ENCODE peak calls at places on chromosomes 1 and 21, in five cellular contexts. B, Q, D, U and C are unnamed samples.

GRCh38 chr1:3060601-3061551 is 8.1 kb upstream of the PRDM16 start:
- DNase-seq in D (no peak), Q (peak; percentile 18), B (no peak), U (no peak), C (no peak)

GRCh38 chr1:198775606-198776005 is 136.8 kb downstream of the PTPRC start:
- DNase-seq in B (peak; percentile 2), U (peak; percentile 92), D (no peak), Q (no peak), C (no peak)

GRCh38 chr1:117059334-117059677 is 820 bp upstream of the TTF2 start:
- DNase-seq in B (no peak), U (no peak), D (peak; percentile 53), Q (peak; percentile 33), C (peak; percentile 50)

GRCh38 chr1:64196074-64196869 is 7.2 kb upstream of the UBE2U start:
- DNase-seq in D (no peak), U (no peak), B (peak; percentile 21), Q (no peak), C (no peak)

GRCh38 chr1:231040019-231040799 is at the start of gene FAM89A:
- DNase-seq in U (no peak), D (peak; percentile 95), B (peak; percentile 81), Q (peak; percentile 74), C (peak; percentile 60)

GRCh38 chr1:173477286-173478098 is at the start of gene PRDX6:
- DNase-seq in Q (peak; percentile 53), U (peak; percentile 80), B (peak; percentile 58), D (peak; percentile 17), C (peak; percentile 54)

GRCh38 chr21:15446193-15446592 is 283.6 kb upstream of the USP25 start:
- DNase-seq in Q (no peak), U (no peak), D (no peak), B (no peak), C (no peak)

GRCh38 chr1:14366361-14367018 is 232.0 kb upstream of the KAZN start:
- DNase-seq in D (no peak), U (peak; percentile 35), B (peak; percentile 21), Q (no peak), C (no peak)

GRCh38 chr1:21783679-21784603 is 992 bp upstream of the USP48 start:
- DNase-seq in B (peak; percentile 87), U (peak; percentile 96), Q (no peak), D (no peak), C (no peak)

GRCh38 chr1:231558711-231559205 is 30.3 kb downstream of the TSNAX start:
- DNase-seq in B (no peak), U (no peak), D (no peak), Q (no peak), C (no peak)

GRCh38 chr1:175572932-175573871 is 170.2 kb downstream of the TNR start:
- DNase-seq in U (no peak), B (peak; percentile 39), D (no peak), Q (peak; percentile 41), C (no peak)

GRCh38 chr1:222588135-222588534 is 1.6 kb downstream of the TAF1A start:
- DNase-seq in Q (no peak), D (no peak), B (no peak), U (no peak), C (no peak)

GRCh38 chr1:172265905-172266304 is 154.6 kb upstream of the C1orf105 start:
- DNase-seq in B (no peak), U (no peak), Q (no peak), D (no peak), C (no peak)

GRCh38 chr1:160144921-160145320 is 6.5 kb upstream of the ATP1A4 start:
- DNase-seq in D (no peak), B (no peak), Q (no peak), U (peak; percentile 34), C (no peak)
- TF ChIP-seq CTCF in D (no peak), B (no peak), Q (no peak), U (no peak), C (no peak)

DNA sequence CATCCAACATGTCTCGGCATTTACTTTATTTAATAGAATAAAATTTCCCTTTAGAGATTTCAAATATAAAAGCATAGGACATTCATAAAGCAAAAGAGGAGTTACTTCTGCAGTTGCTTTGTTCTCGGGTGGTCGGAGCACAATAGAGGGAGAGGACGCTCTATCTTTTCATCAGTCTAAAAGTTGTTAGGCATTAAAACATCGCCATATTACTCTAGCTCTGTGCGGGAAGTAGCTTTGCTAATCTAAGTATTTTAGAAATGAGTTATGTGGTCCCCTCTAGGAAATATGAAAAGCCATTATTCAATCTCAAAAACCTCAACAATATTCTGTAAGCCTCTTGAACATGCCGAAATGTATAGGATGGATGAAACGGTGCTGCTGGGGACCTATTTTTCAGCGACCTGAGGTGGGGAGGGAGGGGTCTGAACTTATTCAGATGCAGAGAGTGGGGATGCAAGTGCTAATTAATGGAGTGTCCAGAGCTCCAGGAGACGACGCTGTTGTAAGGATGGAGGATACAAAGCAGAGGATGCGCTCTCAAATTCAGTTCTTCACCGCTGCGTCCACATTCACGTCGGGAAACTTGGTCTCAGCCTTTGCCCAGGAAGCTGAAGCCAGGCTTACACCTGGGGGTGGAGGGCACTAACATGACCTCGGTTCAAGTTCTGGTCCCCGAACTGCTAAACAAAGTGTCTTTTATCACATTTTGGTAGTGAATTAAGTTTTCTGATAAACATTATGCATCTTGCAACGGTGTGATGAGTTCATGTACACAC is 6.3 kb downstream of the CDKN2C start:
- DNase-seq in D (peak; percentile 22), Q (no peak), B (no peak), U (no peak), C (no peak)
- TF ChIP-seq CTCF in D (no peak), Q (no peak), B (no peak), U (no peak), C (no peak)

GRCh38 chr21:44549525-44550211 is 1.6 kb downstream of the KRTAP10-2 start:
- DNase-seq in B (no peak), D (no peak), Q (no peak), U (no peak), C (no peak)
- TF ChIP-seq CTCF in B (no peak), D (no peak), Q (no peak), U (no peak), C (no peak)

GRCh38 chr21:23401278-23401677 is 2206.0 kb downstream of the MRPL39 start:
- DNase-seq in B (no peak), U (no peak), D (no peak), Q (peak; percentile 5), C (peak; percentile 7)
- TF ChIP-seq CTCF in B (no peak), U (peak; percentile 5), D (no peak), Q (peak; percentile 30), C (no peak)

GRCh38 chr1:31501505-31501904 is 74.8 kb upstream of the TINAGL1 start:
- DNase-seq in D (no peak), B (no peak), Q (no peak), U (no peak), C (no peak)
- TF ChIP-seq CTCF in D (no peak), B (no peak), Q (no peak), U (peak; percentile 19), C (no peak)

GRCh38 chr1:227459977-227460376 is 103.4 kb upstream of the ZNF678 start:
- DNase-seq in Q (no peak), U (no peak), D (no peak), B (no peak), C (no peak)

GRCh38 chr1:227470688-227471087 is 92.7 kb upstream of the ZNF678 start:
- DNase-seq in B (no peak), Q (no peak), U (no peak), D (no peak), C (no peak)

GRCh38 chr1:227469708-227470107 is 93.6 kb upstream of the ZNF678 start:
- DNase-seq in B (no peak), Q (no peak), D (no peak), U (no peak), C (no peak)

GRCh38 chr1:227466039-227466645 is 97.2 kb upstream of the ZNF678 start:
- DNase-seq in D (no peak), U (no peak), B (no peak), Q (no peak), C (no peak)

DNA sequence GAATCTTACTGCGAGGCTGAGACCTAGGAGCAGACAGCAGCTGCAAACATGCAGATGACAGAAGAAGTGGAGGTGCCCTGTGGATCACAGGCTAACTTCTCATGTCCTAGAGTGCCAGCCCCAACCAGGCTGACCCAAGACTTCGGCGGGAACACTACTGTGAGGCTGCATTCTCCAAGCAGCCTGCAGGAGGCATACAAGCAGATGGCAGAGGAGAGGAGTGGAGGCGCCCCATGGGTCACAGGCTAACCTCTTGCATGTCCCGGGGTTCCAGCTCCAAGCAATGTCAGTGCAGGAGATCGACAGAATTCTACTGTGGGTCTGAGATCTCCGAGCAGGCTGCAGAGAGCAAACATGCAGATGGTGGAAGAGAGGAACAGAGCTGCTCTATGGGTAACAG is 98.1 kb upstream of the ZNF678 start:
- DNase-seq in D (no peak), B (no peak), U (no peak), Q (no peak), C (no peak)
- TF ChIP-seq CTCF in D (no peak), B (no peak), U (peak; percentile 2), Q (no peak), C (no peak)

GRCh38 chr1:211830055-211830329 is 571 bp downstream of the LPGAT1 start:
- DNase-seq in B (peak; percentile 59), D (no peak), U (no peak), Q (peak; percentile 25), C (no peak)

GRCh38 chr1:211830330-211831142 is at the start of gene LPGAT1:
- DNase-seq in D (peak; percentile 92), U (peak; percentile 57), B (peak; percentile 85), Q (peak; percentile 74), C (peak; percentile 70)

GRCh38 chr1:211831558-211832323 is 1.2 kb upstream of the LPGAT1 start:
- DNase-seq in U (no peak), B (no peak), D (no peak), Q (no peak), C (no peak)

GRCh38 chr1:211828584-211829342 is 1.8 kb downstream of the LPGAT1 start:
- DNase-seq in B (no peak), D (no peak), U (peak; percentile 10), Q (no peak), C (no peak)

DNA sequence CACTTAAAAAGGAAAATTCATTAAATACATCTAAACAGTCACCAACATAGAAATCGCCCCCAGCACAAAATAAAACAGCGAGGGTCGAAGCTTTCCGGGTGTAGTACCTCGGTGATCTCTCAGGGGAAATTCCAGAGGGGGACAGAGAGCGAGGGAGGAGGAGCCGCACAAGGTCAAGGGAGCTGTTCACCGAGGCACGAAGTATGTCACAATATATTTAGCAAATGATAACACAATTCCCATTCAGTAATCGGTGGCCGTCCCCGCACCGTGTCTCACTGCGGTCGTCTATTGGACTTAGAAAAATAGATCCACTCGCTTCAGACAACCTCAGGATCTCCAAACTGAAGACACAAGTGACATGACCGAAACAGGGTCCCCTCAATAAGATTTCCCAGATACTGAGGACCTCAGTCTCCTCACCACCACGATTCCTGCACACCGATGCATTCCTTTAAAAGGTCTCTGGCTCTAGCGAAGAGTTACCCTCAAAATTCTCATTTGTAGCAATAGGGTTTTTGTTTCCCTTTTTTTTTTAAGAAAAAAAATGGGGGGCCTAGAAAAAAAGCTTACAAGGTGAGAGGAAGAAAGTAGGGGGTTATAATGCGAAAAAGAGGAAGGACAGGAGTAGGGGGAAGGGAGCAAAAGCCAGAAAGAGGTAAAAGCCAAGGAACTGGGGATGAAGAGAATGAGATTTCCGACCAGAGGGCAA is 1.1 kb downstream of the LPGAT1 start:
- DNase-seq in Q (peak; percentile 13), U (no peak), B (peak; percentile 52), D (peak; percentile 37), C (peak; percentile 59)
- TF ChIP-seq CTCF in Q (no peak), U (peak; percentile 2), B (peak; percentile 11), D (no peak), C (peak; percentile 24)